ENCODE peak calls at places on chromosomes 4 and X, in eight cellular contexts. One of them, this sample, is unnamed.

GRCh38 chrX:72308566-72309296 is 3.0 kb upstream of the CITED1 start:
- DNase-seq in lower lobe of right lung: peak
- DNase-seq in HFF-Myc: no peak
- DNase-seq in cardiac fibroblast: peak
- DNase-seq in HCT116: peak
- DNase-seq in cardiac muscle cell: peak
- DNase-seq in NB4: peak
- DNase-seq in mesothelial cell of epicardium: peak
- DNase-seq in this sample: peak

GRCh38 chr4:24853142-24853541 is 57.8 kb downstream of the SOD3 start:
- DNase-seq in HCT116: no peak
- DNase-seq in NB4: no peak
- DNase-seq in cardiac fibroblast: peak
- DNase-seq in cardiac muscle cell: no peak
- DNase-seq in HFF-Myc: no peak
- DNase-seq in lower lobe of right lung: no peak
- DNase-seq in mesothelial cell of epicardium: no peak
- DNase-seq in this sample: no peak

GRCh38 chrX:153774576-153775292 is 6.1 kb upstream of the SRPK3 start:
- DNase-seq in HFF-Myc: no peak
- DNase-seq in HCT116: no peak
- DNase-seq in lower lobe of right lung: peak
- DNase-seq in mesothelial cell of epicardium: no peak
- DNase-seq in NB4: no peak
- DNase-seq in cardiac muscle cell: no peak
- DNase-seq in cardiac fibroblast: no peak
- DNase-seq in this sample: peak

GRCh38 chr4:37891221-37892159 is 606 bp downstream of the TBC1D1 start:
- DNase-seq in NB4: peak
- DNase-seq in cardiac fibroblast: no peak
- DNase-seq in HFF-Myc: no peak
- DNase-seq in lower lobe of right lung: peak
- DNase-seq in mesothelial cell of epicardium: peak
- DNase-seq in cardiac muscle cell: peak
- DNase-seq in HCT116: no peak
- DNase-seq in this sample: no peak

GRCh38 chr4:24805036-24805435 is 9.7 kb downstream of the SOD3 start:
- DNase-seq in lower lobe of right lung: no peak
- DNase-seq in NB4: no peak
- DNase-seq in HFF-Myc: no peak
- DNase-seq in cardiac fibroblast: no peak
- DNase-seq in mesothelial cell of epicardium: no peak
- DNase-seq in cardiac muscle cell: peak
- DNase-seq in HCT116: no peak
- DNase-seq in this sample: no peak

GRCh38 chrX:48918303-48918643 is 551 bp downstream of the PIM2 start:
- DNase-seq in HCT116: no peak
- DNase-seq in cardiac muscle cell: no peak
- DNase-seq in HFF-Myc: no peak
- DNase-seq in NB4: no peak
- DNase-seq in lower lobe of right lung: no peak
- DNase-seq in mesothelial cell of epicardium: no peak
- DNase-seq in cardiac fibroblast: no peak
- DNase-seq in this sample: no peak

GRCh38 chrX:152658302-152658701 is 20.6 kb downstream of the GABRQ start:
- DNase-seq in cardiac muscle cell: peak
- DNase-seq in mesothelial cell of epicardium: no peak
- DNase-seq in HFF-Myc: no peak
- DNase-seq in NB4: peak
- DNase-seq in lower lobe of right lung: no peak
- DNase-seq in cardiac fibroblast: no peak
- DNase-seq in HCT116: no peak
- DNase-seq in this sample: no peak

GRCh38 chr4:52713456-52713937 is 37.7 kb downstream of the ERVMER34-1 start:
- DNase-seq in mesothelial cell of epicardium: no peak
- DNase-seq in lower lobe of right lung: no peak
- DNase-seq in HCT116: no peak
- DNase-seq in cardiac muscle cell: peak
- DNase-seq in cardiac fibroblast: peak
- DNase-seq in HFF-Myc: no peak
- DNase-seq in NB4: peak
- DNase-seq in this sample: no peak

GRCh38 chr4:150641604-150642003 is 59.7 kb downstream of the MAB21L2 start:
- DNase-seq in HCT116: no peak
- DNase-seq in cardiac fibroblast: no peak
- DNase-seq in NB4: no peak
- DNase-seq in cardiac muscle cell: no peak
- DNase-seq in HFF-Myc: no peak
- DNase-seq in mesothelial cell of epicardium: no peak
- DNase-seq in lower lobe of right lung: no peak
- DNase-seq in this sample: no peak

GRCh38 chr4:110484767-110485166 is 8.8 kb downstream of the ENPEP start:
- DNase-seq in HCT116: no peak
- DNase-seq in NB4: peak
- DNase-seq in HFF-Myc: peak
- DNase-seq in cardiac fibroblast: peak
- DNase-seq in mesothelial cell of epicardium: no peak
- DNase-seq in lower lobe of right lung: no peak
- DNase-seq in cardiac muscle cell: no peak
- DNase-seq in this sample: no peak

GRCh38 chrX:129115104-129115503 is 408.2 kb downstream of the SMARCA1 start:
- DNase-seq in HFF-Myc: no peak
- DNase-seq in lower lobe of right lung: no peak
- DNase-seq in cardiac fibroblast: peak
- DNase-seq in mesothelial cell of epicardium: no peak
- DNase-seq in NB4: peak
- DNase-seq in HCT116: peak
- DNase-seq in cardiac muscle cell: peak
- DNase-seq in this sample: no peak

GRCh38 chr4:8157496-8157895 is 1.1 kb downstream of the ABLIM2 start:
- DNase-seq in mesothelial cell of epicardium: no peak
- DNase-seq in cardiac muscle cell: no peak
- DNase-seq in HCT116: no peak
- DNase-seq in NB4: peak
- DNase-seq in HFF-Myc: no peak
- DNase-seq in cardiac fibroblast: peak
- DNase-seq in lower lobe of right lung: no peak
- DNase-seq in this sample: no peak

GRCh38 chr4:1337376-1337831 is 9.6 kb upstream of the UVSSA start:
- DNase-seq in cardiac muscle cell: no peak
- DNase-seq in cardiac fibroblast: no peak
- DNase-seq in mesothelial cell of epicardium: no peak
- DNase-seq in lower lobe of right lung: no peak
- DNase-seq in HFF-Myc: no peak
- DNase-seq in HCT116: peak
- DNase-seq in NB4: no peak
- DNase-seq in this sample: no peak

GRCh38 chr4:41072021-41072777 is 142.1 kb downstream of the APBB2 start:
- DNase-seq in mesothelial cell of epicardium: no peak
- DNase-seq in lower lobe of right lung: no peak
- DNase-seq in NB4: no peak
- DNase-seq in cardiac fibroblast: no peak
- DNase-seq in cardiac muscle cell: no peak
- DNase-seq in HFF-Myc: no peak
- DNase-seq in HCT116: no peak
- DNase-seq in this sample: no peak

GRCh38 chrX:95071052-95071451 is 1397.0 kb downstream of the FAM133A start:
- DNase-seq in lower lobe of right lung: no peak
- DNase-seq in cardiac fibroblast: no peak
- DNase-seq in cardiac muscle cell: no peak
- DNase-seq in NB4: no peak
- DNase-seq in HFF-Myc: no peak
- DNase-seq in mesothelial cell of epicardium: no peak
- DNase-seq in HCT116: no peak
- DNase-seq in this sample: no peak

GRCh38 chrX:95071621-95072020 is 1397.6 kb downstream of the FAM133A start:
- DNase-seq in NB4: no peak
- DNase-seq in lower lobe of right lung: no peak
- DNase-seq in HCT116: no peak
- DNase-seq in cardiac muscle cell: no peak
- DNase-seq in HFF-Myc: no peak
- DNase-seq in cardiac fibroblast: no peak
- DNase-seq in mesothelial cell of epicardium: no peak
- DNase-seq in this sample: no peak

DNA sequence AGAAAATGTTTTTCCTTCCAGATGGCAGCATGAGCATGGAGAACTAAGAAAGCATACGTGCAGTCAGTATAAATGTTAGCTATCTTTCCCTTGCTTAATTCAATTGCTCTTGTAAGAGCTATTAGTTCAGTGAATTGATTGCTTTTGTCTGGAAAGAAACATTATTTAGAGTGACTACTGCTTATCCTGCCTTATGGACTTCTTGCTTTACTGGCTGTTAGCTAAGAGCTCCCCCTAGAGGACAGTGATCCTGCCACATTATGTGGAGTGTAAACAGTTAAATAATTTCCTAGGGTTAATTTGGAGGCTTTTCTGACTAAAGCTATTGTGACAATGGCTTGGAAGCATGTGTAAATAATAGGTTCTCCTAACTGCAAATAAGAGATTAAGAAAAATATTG is 1402.4 kb downstream of the FAM133A start:
- DNase-seq in HCT116: no peak
- DNase-seq in cardiac muscle cell: peak
- DNase-seq in lower lobe of right lung: no peak
- DNase-seq in mesothelial cell of epicardium: no peak
- DNase-seq in HFF-Myc: no peak
- DNase-seq in NB4: peak
- DNase-seq in cardiac fibroblast: peak
- DNase-seq in this sample: no peak
- TF ChIP-seq CTCF in HCT116: peak
- TF ChIP-seq CTCF in cardiac muscle cell: peak
- TF ChIP-seq CTCF in lower lobe of right lung: no peak
- TF ChIP-seq CTCF in mesothelial cell of epicardium: no peak
- TF ChIP-seq CTCF in HFF-Myc: peak
- TF ChIP-seq CTCF in NB4: peak
- TF ChIP-seq CTCF in cardiac fibroblast: peak
- TF ChIP-seq CTCF in this sample: no peak

GRCh38 chrX:112913807-112914206 is 73.2 kb upstream of the AMOT start:
- DNase-seq in cardiac muscle cell: no peak
- DNase-seq in mesothelial cell of epicardium: no peak
- DNase-seq in HFF-Myc: no peak
- DNase-seq in NB4: no peak
- DNase-seq in cardiac fibroblast: no peak
- DNase-seq in HCT116: no peak
- DNase-seq in lower lobe of right lung: no peak
- DNase-seq in this sample: no peak
- TF ChIP-seq CTCF in cardiac muscle cell: no peak
- TF ChIP-seq CTCF in mesothelial cell of epicardium: peak
- TF ChIP-seq CTCF in HFF-Myc: no peak
- TF ChIP-seq CTCF in NB4: no peak
- TF ChIP-seq CTCF in cardiac fibroblast: no peak
- TF ChIP-seq CTCF in HCT116: no peak
- TF ChIP-seq CTCF in lower lobe of right lung: no peak
- TF ChIP-seq CTCF in this sample: no peak

DNA sequence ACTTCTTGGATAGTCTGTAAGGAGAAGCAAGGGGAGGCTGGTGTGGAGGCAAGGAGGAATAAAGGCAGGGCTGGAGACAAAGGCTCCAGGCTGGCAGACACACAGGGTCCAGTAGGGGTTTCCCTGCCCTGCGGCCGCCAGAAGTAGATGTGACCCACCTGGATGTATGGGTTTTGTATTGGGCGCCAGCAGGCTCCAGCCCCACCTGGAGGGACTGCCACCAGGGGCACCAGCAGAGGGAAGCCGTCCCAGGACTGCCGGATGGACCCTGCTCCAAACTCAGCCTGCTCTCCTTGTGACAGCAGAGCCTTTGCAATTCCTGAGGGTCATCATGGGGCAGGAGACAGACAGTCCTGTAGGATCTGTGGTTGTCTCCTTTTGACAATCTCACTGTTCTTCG is 52.7 kb downstream of the MGST2 start:
- DNase-seq in mesothelial cell of epicardium: no peak
- DNase-seq in cardiac fibroblast: no peak
- DNase-seq in cardiac muscle cell: no peak
- DNase-seq in HCT116: no peak
- DNase-seq in HFF-Myc: no peak
- DNase-seq in lower lobe of right lung: no peak
- DNase-seq in NB4: no peak
- DNase-seq in this sample: no peak
- TF ChIP-seq CTCF in mesothelial cell of epicardium: no peak
- TF ChIP-seq CTCF in cardiac fibroblast: no peak
- TF ChIP-seq CTCF in cardiac muscle cell: no peak
- TF ChIP-seq CTCF in HCT116: no peak
- TF ChIP-seq CTCF in HFF-Myc: no peak
- TF ChIP-seq CTCF in lower lobe of right lung: no peak
- TF ChIP-seq CTCF in NB4: no peak
- TF ChIP-seq CTCF in this sample: no peak

GRCh38 chr4:6425911-6426310 is 46.5 kb downstream of the PPP2R2C start:
- DNase-seq in HCT116: no peak
- DNase-seq in lower lobe of right lung: no peak
- DNase-seq in mesothelial cell of epicardium: no peak
- DNase-seq in cardiac fibroblast: no peak
- DNase-seq in NB4: no peak
- DNase-seq in HFF-Myc: no peak
- DNase-seq in cardiac muscle cell: no peak
- DNase-seq in this sample: no peak
- TF ChIP-seq CTCF in HCT116: no peak
- TF ChIP-seq CTCF in lower lobe of right lung: no peak
- TF ChIP-seq CTCF in mesothelial cell of epicardium: no peak
- TF ChIP-seq CTCF in cardiac fibroblast: no peak
- TF ChIP-seq CTCF in NB4: no peak
- TF ChIP-seq CTCF in HFF-Myc: no peak
- TF ChIP-seq CTCF in cardiac muscle cell: no peak
- TF ChIP-seq CTCF in this sample: no peak

GRCh38 chr4:3269105-3269927 is 20.4 kb downstream of the MSANTD1 start:
- DNase-seq in mesothelial cell of epicardium: no peak
- DNase-seq in NB4: no peak
- DNase-seq in cardiac muscle cell: no peak
- DNase-seq in lower lobe of right lung: no peak
- DNase-seq in cardiac fibroblast: no peak
- DNase-seq in HFF-Myc: no peak
- DNase-seq in HCT116: no peak
- DNase-seq in this sample: no peak
- TF ChIP-seq CTCF in mesothelial cell of epicardium: no peak
- TF ChIP-seq CTCF in NB4: no peak
- TF ChIP-seq CTCF in cardiac muscle cell: no peak
- TF ChIP-seq CTCF in lower lobe of right lung: no peak
- TF ChIP-seq CTCF in cardiac fibroblast: no peak
- TF ChIP-seq CTCF in HFF-Myc: no peak
- TF ChIP-seq CTCF in HCT116: no peak
- TF ChIP-seq CTCF in this sample: no peak

DNA sequence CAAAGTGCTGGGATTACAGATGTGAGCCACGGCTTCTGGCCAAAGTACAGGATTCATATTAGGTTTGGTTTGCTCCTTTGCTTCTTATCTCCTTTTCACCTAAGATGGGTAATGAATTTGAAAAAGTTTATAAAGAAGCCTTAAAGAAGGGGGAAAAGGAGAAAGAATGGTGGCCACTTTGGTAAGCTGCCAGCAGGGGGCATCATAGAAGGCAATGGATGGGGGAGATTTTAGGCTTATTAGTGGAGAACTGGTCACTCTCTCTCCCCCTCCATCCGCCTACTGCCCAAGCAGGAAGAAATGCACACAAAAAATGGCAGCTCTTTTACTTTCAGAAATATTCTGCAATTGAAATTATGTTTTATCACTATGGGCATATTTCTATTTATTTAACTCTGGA is 32.0 kb downstream of the SPARCL1 start:
- DNase-seq in lower lobe of right lung: no peak
- DNase-seq in mesothelial cell of epicardium: no peak
- DNase-seq in HFF-Myc: no peak
- DNase-seq in cardiac fibroblast: no peak
- DNase-seq in cardiac muscle cell: no peak
- DNase-seq in HCT116: no peak
- DNase-seq in NB4: peak
- DNase-seq in this sample: no peak
- TF ChIP-seq CTCF in lower lobe of right lung: peak
- TF ChIP-seq CTCF in mesothelial cell of epicardium: peak
- TF ChIP-seq CTCF in HFF-Myc: peak
- TF ChIP-seq CTCF in cardiac fibroblast: peak
- TF ChIP-seq CTCF in cardiac muscle cell: peak
- TF ChIP-seq CTCF in HCT116: peak
- TF ChIP-seq CTCF in NB4: peak
- TF ChIP-seq CTCF in this sample: no peak